ENCODE peak calls at places on chromosomes 7 and 10, in seven cellular contexts. M is GM12878, E is transverse colon, I is HCT116, W is sigmoid colon, Q is prostate gland, F is suprapubic skin. U is an unnamed sample.

GRCh38 chr7:90688826-90689225 is 92.7 kb downstream of the CDK14 start:
- DNase-seq in F (no peak), W (no peak), M (no peak), E (no peak), I (no peak), Q (no peak), U (no peak)

GRCh38 chr7:47313564-47313963 is 268.3 kb downstream of the TNS3 start:
- DNase-seq in E (no peak), I (no peak), M (no peak), W (no peak), Q (no peak), F (peak), U (no peak)

GRCh38 chr7:50704844-50705243 is 77.9 kb downstream of the GRB10 start:
- DNase-seq in E (no peak), M (no peak), F (no peak), Q (no peak), I (no peak), W (no peak), U (no peak)

GRCh38 chr10:79400567-79401004 is 44.8 kb downstream of the ZCCHC24 start:
- DNase-seq in F (no peak), M (no peak), E (peak), Q (no peak), I (peak), W (no peak), U (no peak)

GRCh38 chr10:95363303-95363912 is 72.6 kb upstream of the PDLIM1 start:
- DNase-seq in E (peak), W (no peak), I (peak), Q (peak), F (no peak), M (peak), U (no peak)

GRCh38 chr7:76065016-76065612 is 17.2 kb downstream of the MDH2 start:
- DNase-seq in I (no peak), E (no peak), W (no peak), Q (no peak), F (no peak), M (no peak), U (no peak)

GRCh38 chr7:131935180-131935579 is 378.8 kb upstream of the PODXL start:
- DNase-seq in Q (no peak), I (no peak), E (no peak), M (no peak), W (no peak), F (no peak), U (no peak)

GRCh38 chr10:112952282-112952991 is 2.4 kb downstream of the TCF7L2 start:
- DNase-seq in M (no peak), Q (no peak), F (no peak), I (no peak), E (peak), W (peak), U (no peak)

GRCh38 chr7:143287321-143287934 is 723 bp upstream of the CASP2 start:
- DNase-seq in I (no peak), F (no peak), M (no peak), W (peak), Q (no peak), E (no peak), U (no peak)

GRCh38 chr10:23094786-23095403 is 484 bp upstream of the MSRB2 start:
- DNase-seq in W (no peak), E (no peak), F (no peak), M (no peak), Q (no peak), I (no peak), U (no peak)

GRCh38 chr10:79472449-79472848 is 27.0 kb upstream of the ZCCHC24 start:
- DNase-seq in I (no peak), E (no peak), M (no peak), W (no peak), Q (no peak), F (no peak), U (no peak)

GRCh38 chr7:75931676-75932075 is 16.7 kb downstream of the POR start:
- DNase-seq in M (no peak), W (no peak), Q (no peak), I (no peak), F (no peak), E (no peak), U (no peak)

GRCh38 chr10:29841724-29842649 is 207.2 kb upstream of the SVIL start:
- DNase-seq in Q (peak), I (no peak), M (no peak), F (no peak), E (peak), W (peak), U (peak)

GRCh38 chr7:114439581-114439980 is 25.0 kb downstream of the FOXP2 start:
- DNase-seq in Q (no peak), I (no peak), W (peak), E (no peak), M (no peak), F (no peak), U (no peak)

GRCh38 chr10:21184984-21185383 is 287.9 kb upstream of the NEBL start:
- DNase-seq in I (no peak), E (no peak), M (no peak), F (no peak), Q (no peak), W (no peak), U (no peak)

GRCh38 chr7:39896840-39897239 is 53.2 kb upstream of the CDK13 start:
- DNase-seq in W (no peak), M (no peak), I (no peak), F (no peak), Q (no peak), E (no peak), U (no peak)

GRCh38 chr10:74822101-74822500 is 4.3 kb upstream of the KAT6B start:
- DNase-seq in M (no peak), Q (no peak), E (no peak), F (no peak), I (no peak), W (no peak), U (no peak)

GRCh38 chr7:129514683-129515082 is 12.4 kb downstream of the SMKR1 start:
- DNase-seq in I (no peak), Q (no peak), F (no peak), E (no peak), W (peak), M (no peak), U (no peak)

GRCh38 chr10:43939939-43940810 is 291.5 kb upstream of the ZNF32 start:
- DNase-seq in Q (peak), W (no peak), F (no peak), M (no peak), I (no peak), E (no peak), U (no peak)

GRCh38 chr7:149776305-149776704 is 2.9 kb upstream of the ZNF467 start:
- DNase-seq in M (no peak), F (no peak), Q (no peak), W (peak), I (no peak), E (no peak), U (peak)

GRCh38 chr10:132205650-132206376 is 19.1 kb downstream of the DPYSL4 start:
- DNase-seq in Q (no peak), M (no peak), W (no peak), E (no peak), I (no peak), F (no peak), U (no peak)

GRCh38 chr10:95767884-95768556 is 12.1 kb downstream of the ENTPD1 start:
- DNase-seq in W (no peak), E (no peak), M (no peak), I (no peak), F (no peak), Q (no peak), U (no peak)

GRCh38 chr7:37818023-37818422 is 30.4 kb upstream of the NME8 start:
- DNase-seq in I (no peak), M (no peak), W (no peak), E (no peak), Q (no peak), F (no peak), U (no peak)

GRCh38 chr7:28440055-28440601 is 27.8 kb downstream of the CREB5 start:
- DNase-seq in F (no peak), I (no peak), Q (no peak), M (no peak), W (no peak), E (no peak), U (no peak)

GRCh38 chr7:5437987-5438386 is 14.4 kb upstream of the TNRC18 start:
- DNase-seq in M (no peak), W (no peak), E (no peak), I (no peak), Q (no peak), F (no peak), U (no peak)
- TF ChIP-seq POLR2AphosphoS5 in M (no peak), W (no peak), E (no peak), I (no peak), Q (no peak), F (no peak), U (no peak)

DNA sequence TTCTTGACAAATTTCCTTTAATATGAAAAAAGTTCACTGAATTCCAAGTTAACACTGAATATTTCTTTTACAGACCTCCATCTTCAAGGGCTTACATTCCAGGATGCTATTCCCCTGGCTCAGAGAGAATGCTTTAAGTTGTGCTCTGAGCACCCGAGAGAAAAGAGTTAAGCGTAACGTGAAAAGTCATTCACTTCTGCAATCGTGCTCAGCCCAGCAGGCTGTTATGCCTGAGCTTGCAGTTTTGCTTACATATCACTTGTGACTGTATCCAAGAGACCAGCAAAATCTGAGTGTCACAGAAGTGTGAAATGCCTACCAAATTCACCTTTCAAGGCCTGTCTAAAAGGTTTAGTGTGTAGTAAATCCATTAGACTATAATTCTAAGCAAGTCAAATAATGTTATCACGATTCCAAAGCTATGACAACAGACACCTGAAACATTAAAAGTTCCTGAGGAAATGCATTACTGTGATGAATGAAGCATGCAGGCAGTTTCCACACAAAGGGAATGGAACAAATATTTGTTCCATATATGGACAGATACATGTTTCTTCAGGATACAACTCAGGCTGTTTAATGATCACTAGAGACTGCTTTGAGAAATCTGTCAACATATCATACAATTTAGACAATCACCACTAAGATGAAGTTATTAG is 20.1 kb downstream of the ITGB1 start:
- DNase-seq in F (no peak), M (no peak), Q (no peak), I (no peak), E (peak), W (peak), U (no peak)
- H3K4me3 ChIP-seq in F (peak), M (no peak), Q (no peak), I (no peak), E (no peak), W (no peak), U (peak)

DNA sequence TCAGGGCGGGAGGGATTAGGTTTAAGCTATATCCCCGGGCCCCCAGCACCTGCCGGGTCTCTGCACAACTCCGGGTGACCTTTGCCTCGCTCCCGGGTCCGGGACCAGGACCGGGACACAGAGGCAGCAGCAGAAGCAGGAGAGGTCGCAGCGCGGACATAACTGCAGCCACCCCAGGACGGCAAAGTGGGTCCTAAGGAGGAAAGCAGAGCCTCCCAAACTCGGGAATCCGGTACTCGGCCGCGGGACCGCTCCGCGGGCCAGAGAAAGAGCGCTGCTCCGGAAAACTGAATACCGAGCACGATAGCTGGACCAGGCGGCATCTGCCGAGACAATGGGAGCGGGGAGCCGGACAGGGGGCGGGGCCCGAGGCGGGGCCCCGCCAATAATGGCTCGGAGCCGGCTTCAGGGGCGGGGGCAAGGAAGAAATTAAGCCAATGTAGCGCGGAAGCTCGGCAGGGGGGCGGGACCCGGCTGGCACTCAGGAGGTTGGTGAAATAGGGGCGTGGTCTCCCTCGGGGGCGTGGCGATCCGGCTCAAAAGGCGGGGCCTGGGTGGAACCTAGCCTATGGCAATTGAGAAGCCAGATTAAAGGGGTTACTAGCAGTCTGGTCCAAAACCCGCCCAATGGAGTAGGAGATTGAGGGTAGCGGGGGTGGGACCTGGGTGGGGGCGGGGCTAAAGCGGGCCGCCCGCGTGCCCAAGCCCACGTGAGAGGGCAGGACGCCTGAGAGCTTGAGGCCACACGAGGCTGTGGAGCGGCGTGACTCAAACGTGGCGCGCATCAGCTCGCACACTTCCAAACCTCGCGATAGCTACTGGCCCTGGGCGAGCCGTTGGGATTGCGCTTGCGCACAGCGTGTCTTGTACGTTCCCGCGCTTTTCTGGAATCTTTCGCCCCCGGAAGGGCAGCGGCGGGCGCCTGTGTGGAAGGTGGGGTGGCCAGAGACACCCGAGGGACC is at the start of the genes GPC2 and STAG3:
- DNase-seq in Q (peak), F (peak), M (peak), E (peak), W (peak), I (peak), U (peak)
- TF ChIP-seq POLR2AphosphoS5 in Q (peak), F (peak), M (no peak), E (no peak), W (no peak), I (peak), U (peak)

GRCh38 chr10:24467605-24468004 is 256.1 kb downstream of the ARHGAP21 start:
- DNase-seq in W (no peak), M (no peak), F (no peak), Q (no peak), I (no peak), E (no peak), U (no peak)
- H3K4me3 ChIP-seq in W (no peak), M (no peak), F (peak), Q (peak), I (no peak), E (peak), U (no peak)

DNA sequence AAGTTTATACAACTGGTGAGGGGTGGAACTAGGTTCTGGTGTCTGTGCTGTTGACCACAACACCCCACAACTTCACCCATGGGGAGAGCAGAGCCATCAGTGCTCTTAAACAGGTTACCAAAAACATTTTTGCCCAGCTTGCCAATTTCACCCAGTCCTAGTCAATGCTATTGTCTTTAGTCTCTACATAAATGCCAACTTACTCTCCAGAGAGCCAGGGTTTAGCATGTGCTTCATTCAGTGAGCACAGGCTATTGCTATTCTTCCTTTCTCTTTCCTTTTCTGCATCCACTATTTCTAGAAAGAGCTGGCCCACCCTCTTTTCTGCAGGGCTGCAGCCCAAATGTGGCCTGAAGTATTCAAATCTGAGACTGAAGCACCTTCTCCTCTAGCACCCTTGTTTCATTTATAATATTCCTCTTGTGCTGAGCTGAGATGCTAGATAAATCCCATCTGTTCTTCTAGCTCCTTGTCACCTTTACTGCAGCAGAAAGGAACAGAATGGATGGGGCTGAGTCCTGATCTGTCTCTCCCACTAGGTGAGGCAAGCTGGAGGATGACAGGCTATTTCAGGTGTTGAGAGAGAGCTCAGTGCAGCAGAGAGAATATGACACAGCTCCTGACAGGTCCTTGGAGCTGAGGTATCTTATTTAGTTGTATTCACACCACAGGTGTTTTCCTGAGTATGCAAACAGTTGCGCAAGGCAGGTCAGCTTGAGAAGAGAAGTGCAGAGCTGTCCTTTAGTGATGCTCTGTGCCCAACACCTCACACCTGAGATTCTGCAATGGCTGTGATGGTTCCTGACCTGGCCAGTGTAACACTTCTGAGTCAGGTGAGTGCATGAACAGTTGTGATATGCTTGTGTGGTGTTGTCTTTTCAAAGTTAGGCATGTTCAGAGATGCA is 819.2 kb downstream of the CCSER2 start:
- DNase-seq in E (no peak), W (no peak), F (no peak), M (no peak), I (no peak), Q (no peak), U (no peak)
- TF ChIP-seq POLR2AphosphoS5 in E (no peak), W (no peak), F (no peak), M (no peak), I (no peak), Q (no peak), U (no peak)

DNA sequence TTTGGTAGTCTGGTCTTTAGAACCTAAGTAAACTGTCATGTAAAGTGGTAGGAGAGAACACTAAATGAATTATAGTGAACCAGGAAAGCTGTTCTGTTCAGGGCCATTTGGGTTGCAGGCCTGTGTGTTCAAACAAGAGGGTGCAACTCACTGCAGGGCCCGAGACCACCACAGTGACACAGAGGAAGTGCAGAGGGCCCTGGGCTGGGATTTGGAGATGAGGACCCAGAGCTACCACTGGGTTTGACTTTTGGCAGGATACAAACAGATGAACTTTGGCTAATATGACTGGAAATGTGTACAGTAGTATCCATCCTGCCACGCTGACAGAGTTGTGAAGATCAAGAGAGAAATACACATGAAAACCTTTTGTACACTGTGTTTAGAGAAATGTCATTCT is 9.8 kb downstream of the MMP21 start:
- DNase-seq in F (no peak), M (no peak), I (no peak), E (no peak), Q (no peak), W (no peak), U (no peak)
- H3K4me3 ChIP-seq in F (no peak), M (no peak), I (no peak), E (no peak), Q (no peak), W (no peak), U (no peak)

DNA sequence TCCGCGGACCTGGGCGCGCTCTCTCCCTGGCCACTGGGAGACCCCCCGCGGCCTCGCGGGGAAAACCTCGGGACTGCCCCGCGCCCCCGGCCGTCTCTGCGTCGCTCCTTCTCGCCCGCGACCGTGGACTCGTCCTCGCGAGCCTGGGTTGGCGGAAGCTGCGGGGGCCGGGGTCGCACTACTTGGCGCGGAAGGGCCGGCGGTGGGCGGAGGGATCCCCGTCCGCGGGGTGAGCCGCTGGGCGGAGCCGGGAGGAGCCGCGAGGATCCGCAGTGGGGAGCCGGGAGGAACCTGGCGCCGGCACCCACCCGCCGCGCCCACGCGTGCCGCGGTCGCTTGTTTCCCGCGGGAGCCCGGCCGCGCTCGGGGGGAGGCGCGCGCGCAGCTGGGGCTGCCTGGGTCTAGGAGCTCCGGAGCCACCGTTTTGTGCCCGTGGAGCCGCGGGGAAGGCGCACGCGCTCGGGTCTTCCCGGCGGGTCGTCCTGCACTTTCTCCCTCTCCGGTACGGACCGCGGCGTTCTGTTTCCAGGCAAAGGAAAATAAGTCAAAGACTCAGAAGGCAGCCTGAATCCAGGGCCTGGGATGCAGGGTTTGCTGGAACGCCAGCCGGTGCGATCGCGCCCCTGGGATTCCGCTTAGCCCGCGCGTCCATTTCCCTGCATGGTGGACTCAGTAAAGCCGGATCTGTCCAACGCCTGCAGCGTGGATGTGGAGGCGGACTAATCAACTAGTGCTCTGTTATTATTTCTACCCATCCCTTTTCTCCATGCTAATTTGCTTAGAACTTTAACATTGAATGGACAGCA is 28.7 kb upstream of the KMT2C start:
- DNase-seq in I (peak), Q (peak), E (peak), F (peak), M (no peak), W (peak), U (peak)
- TF ChIP-seq POLR2AphosphoS5 in I (peak), Q (peak), E (peak), F (no peak), M (peak), W (peak), U (peak)

GRCh38 chr7:3042301-3042700 is 1.4 kb downstream of the CARD11 start:
- DNase-seq in I (no peak), Q (no peak), M (no peak), W (no peak), E (no peak), F (no peak), U (no peak)
- H3K4me3 ChIP-seq in I (no peak), Q (no peak), M (peak), W (no peak), E (peak), F (no peak), U (no peak)